ENCODE peak calls at places on chromosomes 2 and 18, in six cellular contexts. F is A549, L is IMR-90, N is HEK293T, B is GM12878, D is K562. K is an unnamed sample.

GRCh38 chr2:18119883-18120282 is 241.4 kb downstream of the KCNS3 start:
- DNase-seq in L (peak), F (no peak), N (no peak), B (no peak), D (no peak), K (no peak)

GRCh38 chr2:213991454-213992108 is 419.3 kb upstream of the VWC2L start:
- DNase-seq in D (no peak), N (no peak), L (peak), F (no peak), B (no peak), K (no peak)

GRCh38 chr2:84865181-84865783 is 15.6 kb downstream of the TRABD2A start:
- DNase-seq in L (peak), N (no peak), F (peak), B (no peak), D (no peak), K (no peak)

GRCh38 chr2:133516405-133517028 is 51.7 kb downstream of the NCKAP5 start:
- DNase-seq in D (no peak), F (no peak), L (peak), B (no peak), N (no peak), K (no peak)

GRCh38 chr18:62881509-62882016 is 166.2 kb downstream of the PHLPP1 start:
- DNase-seq in B (no peak), L (peak), D (peak), F (peak), N (no peak), K (no peak)

GRCh38 chr2:165957030-165957675 is 3.6 kb upstream of the TTC21B start:
- DNase-seq in B (no peak), D (no peak), F (no peak), N (no peak), L (no peak), K (no peak)

GRCh38 chr2:17680119-17680518 is 73.5 kb downstream of the SMC6 start:
- DNase-seq in B (no peak), L (peak), F (no peak), N (no peak), D (no peak), K (no peak)

GRCh38 chr18:31241900-31242409 is 76.0 kb upstream of the DSG1 start:
- DNase-seq in N (peak), D (peak), L (peak), F (peak), B (no peak), K (peak)

GRCh38 chr2:218858138-218858445 is 1.5 kb upstream of the WNT6 start:
- DNase-seq in B (no peak), N (no peak), D (no peak), L (no peak), F (no peak), K (no peak)

GRCh38 chr2:30722936-30723725 is 84.1 kb downstream of the CAPN13 start:
- DNase-seq in B (no peak), L (no peak), F (no peak), D (no peak), N (no peak), K (no peak)

GRCh38 chr2:85433511-85434089 is 15.1 kb downstream of the SH2D6 start:
- DNase-seq in F (no peak), L (peak), B (no peak), N (no peak), D (no peak), K (no peak)

GRCh38 chr2:130834091-130834922 is 2.4 kb upstream of the ARHGEF4 start:
- DNase-seq in D (no peak), L (peak), F (no peak), N (no peak), B (no peak), K (peak)

GRCh38 chr2:181778621-181779195 is 98.4 kb upstream of the NEUROD1 start:
- DNase-seq in F (no peak), B (no peak), N (no peak), L (peak), D (no peak), K (no peak)

GRCh38 chr2:159044804-159045286 is 76.4 kb downstream of the TANC1 start:
- DNase-seq in B (no peak), N (no peak), F (no peak), D (no peak), L (no peak), K (no peak)

GRCh38 chr2:64853894-64854293 is 135.3 kb upstream of the SLC1A4 start:
- DNase-seq in L (no peak), F (no peak), D (no peak), N (no peak), B (no peak), K (no peak)

GRCh38 chr2:120489023-120489422 is 143.1 kb downstream of the INHBB start:
- DNase-seq in B (no peak), F (no peak), D (no peak), L (no peak), N (no peak), K (no peak)

GRCh38 chr2:158922610-158923009 is 45.8 kb upstream of the TANC1 start:
- DNase-seq in B (no peak), N (no peak), D (no peak), L (no peak), F (no peak), K (no peak)

GRCh38 chr2:151518802-151519201 is 109.1 kb downstream of the RIF1 start:
- DNase-seq in F (no peak), B (no peak), N (no peak), L (peak), D (no peak), K (no peak)

DNA sequence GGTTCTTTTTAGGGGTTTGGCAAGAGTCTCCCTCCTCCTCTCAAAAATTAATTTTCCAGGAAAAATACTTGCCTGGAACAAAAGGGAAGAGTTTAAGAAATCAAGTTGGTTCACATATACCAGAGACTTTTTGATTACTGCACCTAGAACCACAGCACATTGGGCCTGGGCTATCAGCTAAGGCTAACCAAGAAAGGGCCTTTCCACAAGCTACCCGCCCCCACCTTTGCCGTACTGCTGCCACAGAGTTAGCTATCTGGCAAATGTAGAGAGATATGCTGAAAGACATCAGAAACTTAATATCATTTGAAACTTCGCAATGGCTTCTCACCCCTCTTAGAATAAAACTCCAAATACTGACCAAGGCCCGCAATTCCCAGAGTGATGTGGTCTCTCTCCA is 76.9 kb downstream of the AAK1 start:
- DNase-seq in B (no peak), D (no peak), F (no peak), L (no peak), N (no peak), K (no peak)
- TF ChIP-seq BHLHE40 in B (no peak), D (no peak), F (no peak), L (no peak), N (no peak), K (no peak)

GRCh38 chr18:69401475-69402218 is 959 bp downstream of the DOK6 start:
- DNase-seq in F (peak), L (peak), B (no peak), N (peak), D (no peak), K (no peak)
- TF ChIP-seq BHLHE40 in F (no peak), L (no peak), B (no peak), N (no peak), D (no peak), K (no peak)

DNA sequence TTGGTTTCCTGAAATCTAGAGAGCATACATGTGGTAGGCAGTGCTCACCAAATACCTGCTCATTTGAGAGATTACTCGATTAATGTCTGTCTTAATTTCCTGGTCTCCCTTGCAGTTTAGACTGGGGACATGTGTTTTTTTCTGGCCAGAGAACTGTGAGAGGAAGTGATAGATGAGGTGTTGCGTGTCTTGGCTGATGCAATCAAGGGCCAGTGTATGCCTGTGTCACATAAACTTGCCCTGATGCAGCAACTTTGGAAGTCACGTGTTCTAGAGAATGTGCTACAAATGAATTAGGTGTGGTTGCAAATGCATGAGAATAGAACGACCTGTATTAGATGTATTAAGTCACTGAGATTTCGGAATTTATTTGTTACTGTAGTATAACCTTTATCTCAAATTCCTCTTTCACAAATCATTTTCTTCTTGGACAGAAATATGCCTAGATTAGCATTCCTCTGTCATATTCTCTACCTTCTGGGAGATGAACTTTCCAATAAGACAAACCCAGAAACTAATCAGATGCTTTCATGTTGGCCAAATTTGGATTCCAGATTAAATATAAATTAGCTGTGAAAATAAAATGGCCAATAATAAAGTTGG is 9.9 kb upstream of the IL1A start:
- DNase-seq in L (peak), N (no peak), F (peak), D (peak), B (no peak), K (peak)
- TF ChIP-seq BHLHE40 in L (peak), N (no peak), F (no peak), D (peak), B (no peak), K (no peak)

GRCh38 chr2:161357097-161357496 is 48.9 kb downstream of the PSMD14 start:
- DNase-seq in N (no peak), F (no peak), L (no peak), D (no peak), B (no peak), K (no peak)
- TF ChIP-seq BHLHE40 in N (no peak), F (no peak), L (no peak), D (no peak), B (no peak), K (no peak)

DNA sequence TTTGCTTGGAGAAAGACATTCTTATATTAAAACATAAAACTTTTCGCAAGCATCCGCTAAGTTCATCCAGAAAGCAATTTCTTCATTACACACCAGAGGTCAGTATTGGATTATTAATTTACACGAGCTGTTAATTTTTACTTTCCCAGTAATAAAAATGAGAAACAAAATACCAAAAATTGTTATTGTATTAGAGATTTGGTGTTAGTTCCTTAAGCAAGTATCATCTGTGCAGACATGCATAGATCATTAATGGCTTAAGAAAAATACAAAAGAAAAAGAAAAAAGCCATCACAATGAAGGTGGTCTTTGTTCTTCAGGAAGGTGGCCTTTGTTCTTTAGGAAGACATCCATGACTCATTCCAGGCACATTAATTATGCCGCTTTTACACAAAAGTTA is 53.6 kb upstream of the HNMT start:
- DNase-seq in D (peak), N (no peak), L (peak), B (no peak), F (no peak), K (peak)
- TF ChIP-seq BHLHE40 in D (no peak), N (no peak), L (no peak), B (no peak), F (no peak), K (no peak)

GRCh38 chr2:215870088-215870490 is 143.3 kb downstream of the MREG start:
- DNase-seq in L (peak), B (no peak), N (no peak), F (no peak), D (peak), K (no peak)
- TF ChIP-seq BHLHE40 in L (no peak), B (no peak), N (no peak), F (no peak), D (no peak), K (no peak)

GRCh38 chr2:70073493-70073892 is 13.8 kb upstream of the PCBP1 start:
- DNase-seq in D (no peak), L (no peak), N (no peak), B (no peak), F (no peak), K (no peak)
- TF ChIP-seq BHLHE40 in D (no peak), L (no peak), N (no peak), B (no peak), F (no peak), K (no peak)

GRCh38 chr2:53512071-53512841 is 255.3 kb upstream of the CHAC2 start:
- DNase-seq in N (no peak), L (peak), F (no peak), D (no peak), B (no peak), K (no peak)
- TF ChIP-seq BHLHE40 in N (no peak), L (no peak), F (no peak), D (no peak), B (no peak), K (no peak)

DNA sequence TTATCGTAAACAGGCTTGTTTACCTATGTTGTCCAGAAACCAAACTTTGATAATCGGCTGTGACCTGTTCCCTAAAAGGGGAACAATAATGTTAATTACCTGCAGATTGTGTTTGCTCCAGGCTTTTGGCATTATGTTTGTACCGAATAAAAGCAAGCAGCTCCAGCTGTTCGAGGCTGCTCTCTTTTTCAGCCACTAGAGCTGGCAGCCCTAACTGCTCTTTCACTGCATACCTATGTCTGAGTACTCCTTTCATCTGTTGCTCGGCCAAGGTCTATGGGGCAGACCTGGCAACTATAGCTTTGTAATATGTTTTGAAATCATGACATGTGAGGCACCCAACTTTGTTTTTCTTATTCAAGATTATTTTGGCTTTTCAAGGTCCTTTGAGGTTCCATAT is 77.8 kb upstream of the EHBP1 start:
- DNase-seq in L (no peak), F (no peak), N (no peak), B (no peak), D (no peak), K (peak)
- TF ChIP-seq BHLHE40 in L (no peak), F (no peak), N (no peak), B (no peak), D (no peak), K (no peak)

K was measured in HepG2.